ENCODE peak calls at places on chromosomes 1 and 21, in six cellular contexts. C is cardiac muscle cell, Z is choroid plexus epithelial cell, M is natural killer cell, F is fibroblast of lung, H is kidney epithelial cell. P is an unnamed sample.
A peak's percentile ranks its signal among the peaks of the same experiment; 100 is the strongest.

GRCh38 chr1:215482079-215482478 is 85.0 kb upstream of the KCTD3 start:
- DNase-seq in C (no peak), Z (no peak), M (no peak), F (no peak), H (no peak), P (no peak)

GRCh38 chr1:63728611-63729226 is 45.1 kb upstream of the ROR1 start:
- DNase-seq in C (no peak), Z (no peak), M (no peak), F (no peak), H (no peak), P (no peak)

GRCh38 chr1:222441006-222441620 is 106.8 kb downstream of the HHIPL2 start:
- DNase-seq in C (no peak), Z (peak; percentile 18), M (no peak), F (peak; percentile 7), H (no peak), P (no peak)

GRCh38 chr1:64080947-64081562 is 122.4 kb upstream of the UBE2U start:
- DNase-seq in C (peak; percentile 26), Z (no peak), M (no peak), F (peak; percentile 36), H (no peak), P (no peak)

GRCh38 chr1:16393255-16394177 is 26.5 kb downstream of the SZRD1 start:
- DNase-seq in C (peak; percentile 22), Z (no peak), M (no peak), F (no peak), H (no peak), P (no peak)

GRCh38 chr1:22850681-22851080 is 122.0 kb downstream of the LACTBL1 start:
- DNase-seq in C (peak; percentile 57), Z (peak; percentile 70), M (no peak), F (no peak), H (no peak), P (no peak)

GRCh38 chr21:24290151-24290833 is 1317.0 kb downstream of the MRPL39 start:
- DNase-seq in C (no peak), Z (no peak), M (no peak), F (no peak), H (no peak), P (no peak)

GRCh38 chr21:38621132-38621531 is 122.9 kb upstream of the ERG start:
- DNase-seq in C (no peak), Z (no peak), M (no peak), F (no peak), H (no peak), P (no peak)

GRCh38 chr1:3237994-3238704 is 169.1 kb downstream of the PRDM16 start:
- DNase-seq in C (no peak), Z (no peak), M (no peak), F (no peak), H (no peak), P (no peak)

GRCh38 chr1:27548136-27548853 is 55.6 kb downstream of the AHDC1 start:
- DNase-seq in C (no peak), Z (no peak), M (no peak), F (no peak), H (no peak), P (no peak)

GRCh38 chr1:27548858-27549719 is 54.9 kb downstream of the AHDC1 start:
- DNase-seq in C (no peak), Z (no peak), M (no peak), F (no peak), H (no peak), P (no peak)

GRCh38 chr1:27545876-27546275 is 55.9 kb upstream of the WASF2 start:
- DNase-seq in C (no peak), Z (no peak), M (no peak), F (no peak), H (no peak), P (no peak)

GRCh38 chr1:27549807-27550408 is 54.0 kb downstream of the AHDC1 start:
- DNase-seq in C (no peak), Z (no peak), M (no peak), F (no peak), H (no peak), P (no peak)

GRCh38 chr1:27547220-27548116 is 56.5 kb downstream of the AHDC1 start:
- DNase-seq in C (no peak), Z (no peak), M (no peak), F (no peak), H (no peak), P (no peak)
- TF ChIP-seq CTCF in C (peak; percentile 3), Z (peak; percentile 18), M (no peak), F (no peak), H (peak; percentile 14), P (no peak)

DNA sequence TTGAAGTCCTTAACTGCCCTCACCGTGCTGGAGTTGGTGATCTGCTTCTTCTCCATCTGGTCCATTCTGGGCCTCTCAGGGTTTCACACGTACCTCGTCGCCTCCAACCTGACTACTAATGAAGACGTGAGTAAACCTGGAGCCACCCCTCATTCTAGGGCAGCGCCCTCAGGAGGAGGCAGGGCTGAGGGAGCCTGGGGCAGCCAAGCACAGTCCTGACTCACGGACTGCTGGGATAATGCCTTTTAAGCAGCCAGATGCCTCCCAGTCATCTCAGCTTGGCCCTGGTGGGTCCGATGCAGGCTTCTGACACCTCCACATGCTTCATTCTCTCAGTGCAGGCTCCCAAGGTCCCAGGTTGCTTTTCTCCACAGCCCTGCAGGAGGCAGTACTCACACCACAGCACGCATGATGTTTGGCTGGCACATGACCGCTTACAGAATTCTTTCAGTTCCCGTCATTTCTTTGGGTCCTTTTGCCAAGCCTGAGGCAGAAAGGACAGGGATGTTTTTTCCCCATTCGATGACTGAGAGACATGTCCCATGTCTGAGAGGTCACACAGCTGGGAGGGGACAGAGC is 11.8 kb upstream of the SFN start:
- DNase-seq in C (no peak), Z (no peak), M (no peak), F (no peak), H (no peak), P (no peak)
- TF ChIP-seq CTCF in C (no peak), Z (peak; percentile 31), M (no peak), F (peak; percentile 5), H (peak; percentile 17), P (no peak)

DNA sequence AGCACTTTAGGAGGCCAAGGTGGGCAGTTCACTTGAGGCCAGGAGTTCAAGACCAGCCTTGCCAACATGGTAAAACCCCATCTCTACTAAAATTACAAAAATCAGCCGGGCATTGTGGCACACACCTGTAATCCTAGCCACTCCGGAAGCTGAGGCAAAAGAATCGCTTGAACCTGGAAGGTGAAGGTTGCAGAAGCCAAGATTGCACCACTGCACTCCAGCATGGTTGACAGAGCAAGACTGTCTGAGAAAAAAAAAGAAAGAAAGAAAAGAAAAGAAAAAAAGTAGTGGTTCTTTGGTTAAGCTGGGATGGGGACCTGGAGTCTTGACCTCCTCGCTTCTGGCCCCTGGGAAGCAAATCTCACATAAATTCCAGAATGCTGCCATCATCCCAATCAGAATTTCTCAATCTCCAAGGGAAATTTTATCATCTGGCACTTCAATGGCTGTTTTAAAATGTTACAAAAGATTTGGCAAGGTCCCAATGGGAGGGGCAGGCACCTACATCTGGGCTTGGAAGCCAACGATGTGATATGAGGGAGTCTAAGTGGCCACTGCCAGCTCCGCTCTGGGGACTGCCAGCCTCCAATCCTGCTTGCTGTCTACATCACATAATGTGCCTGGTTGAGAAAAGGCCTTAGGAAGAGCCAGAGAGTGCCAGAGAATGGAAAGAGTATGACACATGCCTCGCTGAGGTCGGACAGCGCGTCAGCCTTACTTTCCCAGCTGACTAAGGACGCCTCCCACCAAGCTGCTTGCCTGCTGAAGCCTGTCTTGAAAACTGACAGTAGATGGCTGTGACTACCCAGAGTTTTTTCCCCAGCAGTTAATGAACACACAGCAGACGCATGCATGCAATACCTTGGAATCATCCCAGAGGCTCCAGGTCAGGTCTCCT is 42.1 kb upstream of the SRP9 start:
- DNase-seq in C (peak; percentile 96), Z (peak; percentile 95), M (no peak), F (peak; percentile 98), H (peak; percentile 99), P (no peak)
- TF ChIP-seq CTCF in C (no peak), Z (peak; percentile 17), M (no peak), F (no peak), H (no peak), P (no peak)

GRCh38 chr1:83931658-83932253 is 67.2 kb downstream of the TTLL7 start:
- DNase-seq in C (peak; percentile 75), Z (peak; percentile 78), M (no peak), F (peak; percentile 39), H (peak; percentile 5), P (no peak)
- TF ChIP-seq CTCF in C (peak; percentile 74), Z (peak; percentile 70), M (peak; percentile 80), F (peak; percentile 75), H (peak; percentile 66), P (peak; percentile 68)

DNA sequence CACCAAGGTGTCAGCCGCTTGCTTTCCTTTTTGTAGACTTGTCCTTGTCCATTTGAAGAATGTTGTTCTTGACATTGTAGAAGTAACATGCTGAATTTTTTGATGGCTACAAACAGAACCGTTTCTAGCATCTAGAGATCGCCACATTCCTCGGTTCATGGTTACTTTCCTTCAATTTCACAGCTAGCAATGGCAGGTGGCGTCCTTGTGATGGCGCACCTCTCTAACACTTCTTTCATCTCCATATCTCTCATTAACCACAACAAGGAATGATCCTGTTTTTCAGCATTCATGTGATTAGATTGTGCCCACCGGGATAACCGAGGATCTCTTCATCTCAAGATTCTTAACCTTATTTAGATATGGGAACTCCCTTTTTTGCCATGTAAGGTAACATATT is 2129.8 kb downstream of the NCAM2 start:
- DNase-seq in C (no peak), Z (no peak), M (no peak), F (no peak), H (no peak), P (no peak)
- TF ChIP-seq CTCF in C (no peak), Z (no peak), M (no peak), F (no peak), H (no peak), P (no peak)

GRCh38 chr1:216702170-216702569 is 21.1 kb downstream of the ESRRG start:
- DNase-seq in C (no peak), Z (no peak), M (no peak), F (no peak), H (no peak), P (no peak)

GRCh38 chr1:216710598-216711333 is 12.5 kb downstream of the ESRRG start:
- DNase-seq in C (no peak), Z (no peak), M (no peak), F (no peak), H (no peak), P (no peak)

GRCh38 chr1:216700779-216701178 is 22.4 kb downstream of the ESRRG start:
- DNase-seq in C (no peak), Z (no peak), M (no peak), F (peak; percentile 56), H (no peak), P (no peak)

GRCh38 chr1:216710042-216710441 is 13.2 kb downstream of the ESRRG start:
- DNase-seq in C (no peak), Z (no peak), M (no peak), F (no peak), H (no peak), P (no peak)

DNA sequence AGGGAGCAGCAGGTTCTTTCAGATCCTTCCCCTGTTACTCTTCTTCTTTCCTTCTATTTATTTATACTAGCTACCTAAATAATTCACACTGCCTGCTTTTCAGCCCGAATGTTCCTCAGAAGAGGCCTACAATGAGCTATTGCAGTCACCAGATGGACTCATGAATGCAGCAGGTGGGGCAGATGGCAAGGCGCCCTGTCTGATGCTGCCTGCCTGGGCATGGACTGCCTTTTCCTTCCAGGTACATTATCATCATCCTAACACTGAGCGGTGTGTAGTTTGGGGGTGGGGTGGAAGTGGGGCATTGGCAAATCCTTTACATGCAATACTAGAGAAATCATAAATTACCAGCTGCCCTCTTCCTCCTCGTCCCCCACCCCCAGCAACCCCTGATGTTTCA is 17.5 kb downstream of the ESRRG start:
- DNase-seq in C (no peak), Z (no peak), M (no peak), F (no peak), H (no peak), P (no peak)
- TF ChIP-seq CTCF in C (no peak), Z (no peak), M (no peak), F (no peak), H (no peak), P (no peak)